ENCODE peak calls at places on chromosome 6, in eight cellular contexts. M, R, V, E, S, I, N and U are unnamed samples.

GRCh38 chr6:33170176-33171095 is 21.8 kb downstream of the COL11A2 start:
- DNase-seq in M (no peak), R (no peak), V (no peak), E (no peak), S (no peak), I (no peak), N (no peak), U (no peak)

GRCh38 chr6:91082311-91082803 is 495.5 kb upstream of the MAP3K7 start:
- DNase-seq in M (no peak), R (no peak), V (no peak), E (no peak), S (no peak), I (no peak), N (no peak), U (no peak)

GRCh38 chr6:150835620-150836019 is 29.9 kb upstream of the MTHFD1L start:
- DNase-seq in M (no peak), R (no peak), V (no peak), E (no peak), S (no peak), I (no peak), N (no peak), U (no peak)

GRCh38 chr6:126133984-126134383 is 147.6 kb downstream of the TRMT11 start:
- DNase-seq in M (no peak), R (no peak), V (no peak), E (no peak), S (no peak), I (no peak), N (no peak), U (no peak)

GRCh38 chr6:72798196-72798595 is 176.3 kb downstream of the KCNQ5 start:
- DNase-seq in M (no peak), R (no peak), V (no peak), E (no peak), S (no peak), I (no peak), N (no peak), U (no peak)

GRCh38 chr6:129235167-129236072 is 352.5 kb downstream of the LAMA2 start:
- DNase-seq in M (no peak), R (no peak), V (no peak), E (no peak), S (no peak), I (no peak), N (no peak), U (no peak)

GRCh38 chr6:105153676-105154075 is 26.1 kb downstream of the POPDC3 start:
- DNase-seq in M (no peak), R (no peak), V (no peak), E (no peak), S (no peak), I (no peak), N (no peak), U (no peak)

GRCh38 chr6:135592276-135592675 is 94.7 kb upstream of the AHI1 start:
- DNase-seq in M (no peak), R (no peak), V (no peak), E (no peak), S (no peak), I (no peak), N (no peak), U (no peak)

GRCh38 chr6:160077526-160077925 is 44.1 kb upstream of the SLC22A1 start:
- DNase-seq in M (no peak), R (no peak), V (no peak), E (no peak), S (no peak), I (no peak), N (no peak), U (no peak)